ENCODE peak calls at places on chromosome 17, in four cellular contexts. One of them, this sample, is unnamed.

GRCh38 chr17:52824542-52824941 is 666.0 kb upstream of the CA10 start:
- DNase-seq in stimulated activated CD4-positive, alpha-beta T cell treated with anti-CD3 and anti-CD28 coated beads, Interleukin-15, amount 100 ng/mL, for 24 hours: no peak
- DNase-seq in occipital lobe: no peak
- DNase-seq in HT1080: no peak
- DNase-seq in this sample: peak

GRCh38 chr17:18258356-18259038 is at the start of gene FLII:
- DNase-seq in occipital lobe: no peak
- DNase-seq in HT1080: no peak
- DNase-seq in stimulated activated CD4-positive, alpha-beta T cell treated with anti-CD3 and anti-CD28 coated beads, Interleukin-15, amount 100 ng/mL, for 24 hours: peak
- DNase-seq in this sample: peak

GRCh38 chr17:29004081-29004692 is 1.6 kb downstream of the SEZ6 start:
- DNase-seq in HT1080: no peak
- DNase-seq in stimulated activated CD4-positive, alpha-beta T cell treated with anti-CD3 and anti-CD28 coated beads, Interleukin-15, amount 100 ng/mL, for 24 hours: no peak
- DNase-seq in occipital lobe: no peak
- DNase-seq in this sample: no peak

GRCh38 chr17:28925912-28926365 is 23.1 kb upstream of the DHRS13 start:
- DNase-seq in stimulated activated CD4-positive, alpha-beta T cell treated with anti-CD3 and anti-CD28 coated beads, Interleukin-15, amount 100 ng/mL, for 24 hours: peak
- DNase-seq in HT1080: peak
- DNase-seq in occipital lobe: no peak
- DNase-seq in this sample: no peak

GRCh38 chr17:60600490-60601431 is 768 bp downstream of the PPM1D start:
- DNase-seq in stimulated activated CD4-positive, alpha-beta T cell treated with anti-CD3 and anti-CD28 coated beads, Interleukin-15, amount 100 ng/mL, for 24 hours: peak
- DNase-seq in HT1080: peak
- DNase-seq in occipital lobe: peak
- DNase-seq in this sample: peak

GRCh38 chr17:82536220-82537201 is 17.0 kb downstream of the FOXK2 start:
- DNase-seq in occipital lobe: no peak
- DNase-seq in stimulated activated CD4-positive, alpha-beta T cell treated with anti-CD3 and anti-CD28 coated beads, Interleukin-15, amount 100 ng/mL, for 24 hours: no peak
- DNase-seq in HT1080: peak
- DNase-seq in this sample: no peak

GRCh38 chr17:8345951-8346665 is 6.5 kb downstream of the ODF4 start:
- DNase-seq in stimulated activated CD4-positive, alpha-beta T cell treated with anti-CD3 and anti-CD28 coated beads, Interleukin-15, amount 100 ng/mL, for 24 hours: no peak
- DNase-seq in occipital lobe: no peak
- DNase-seq in HT1080: no peak
- DNase-seq in this sample: no peak

GRCh38 chr17:57338257-57338919 is 82.1 kb downstream of the MSI2 start:
- DNase-seq in stimulated activated CD4-positive, alpha-beta T cell treated with anti-CD3 and anti-CD28 coated beads, Interleukin-15, amount 100 ng/mL, for 24 hours: no peak
- DNase-seq in occipital lobe: no peak
- DNase-seq in HT1080: no peak
- DNase-seq in this sample: no peak

GRCh38 chr17:7538891-7539290 is 10.0 kb upstream of the TNFSF12 start:
- DNase-seq in HT1080: peak
- DNase-seq in occipital lobe: no peak
- DNase-seq in stimulated activated CD4-positive, alpha-beta T cell treated with anti-CD3 and anti-CD28 coated beads, Interleukin-15, amount 100 ng/mL, for 24 hours: no peak
- DNase-seq in this sample: no peak

GRCh38 chr17:58507123-58507634 is 7.3 kb downstream of the MTMR4 start:
- DNase-seq in HT1080: no peak
- DNase-seq in occipital lobe: no peak
- DNase-seq in stimulated activated CD4-positive, alpha-beta T cell treated with anti-CD3 and anti-CD28 coated beads, Interleukin-15, amount 100 ng/mL, for 24 hours: no peak
- DNase-seq in this sample: no peak